ENCODE peak calls at places on chromosomes 11 and 22, in nine cellular contexts. R, G, U, S, P, A, K, T and W are unnamed samples.
A peak's percentile ranks its signal among the peaks of the same experiment; 100 is the strongest.

GRCh38 chr11:128399186-128399585 is 188.2 kb downstream of the ETS1 start:
- DNase-seq in R (no peak), G (no peak), U (no peak), S (peak; percentile 77), P (peak; percentile 81), A (no peak), K (no peak), T (no peak), W (peak; percentile 30)

GRCh38 chr11:133029096-133029495 is 503.2 kb downstream of the OPCML start:
- DNase-seq in R (no peak), G (no peak), U (no peak), S (no peak), P (no peak), A (no peak), K (no peak), T (no peak), W (no peak)

GRCh38 chr11:72233773-72234513 is 9.4 kb downstream of the INPPL1 start:
- DNase-seq in R (no peak), G (no peak), U (no peak), S (no peak), P (no peak), A (no peak), K (no peak), T (no peak), W (no peak)

GRCh38 chr11:47980093-47980906 is at the start of gene PTPRJ:
- DNase-seq in R (peak; percentile 76), G (peak; percentile 55), U (peak; percentile 59), S (peak; percentile 24), P (no peak), A (peak; percentile 77), K (no peak), T (no peak), W (peak; percentile 48)

GRCh38 chr11:44034639-44035038 is 13.1 kb upstream of the ACCSL start:
- DNase-seq in R (no peak), G (no peak), U (no peak), S (no peak), P (no peak), A (no peak), K (no peak), T (no peak), W (no peak)

GRCh38 chr11:75644370-75644769 is 24.5 kb downstream of the MAP6 start:
- DNase-seq in R (no peak), G (no peak), U (no peak), S (no peak), P (no peak), A (no peak), K (no peak), T (no peak), W (no peak)

GRCh38 chr11:76626921-76627391 is 43.6 kb downstream of the LRRC32 start:
- DNase-seq in R (no peak), G (no peak), U (no peak), S (no peak), P (peak; percentile 32), A (no peak), K (no peak), T (no peak), W (no peak)

GRCh38 chr22:44246615-44247326 is 66.0 kb downstream of the SHISAL1 start:
- DNase-seq in R (no peak), G (no peak), U (no peak), S (no peak), P (no peak), A (no peak), K (no peak), T (no peak), W (no peak)

GRCh38 chr11:75376175-75376574 is 23.1 kb upstream of the RPS3 start:
- DNase-seq in R (no peak), G (no peak), U (no peak), S (no peak), P (no peak), A (peak; percentile 25), K (no peak), T (no peak), W (no peak)

GRCh38 chr11:86119062-86119461 is 50.2 kb upstream of the PICALM start:
- DNase-seq in R (no peak), G (no peak), U (no peak), S (peak; percentile 35), P (no peak), A (no peak), K (no peak), T (no peak), W (no peak)

GRCh38 chr11:77067776-77068460 is 1.1 kb downstream of the CAPN5 start:
- DNase-seq in R (no peak), G (no peak), U (no peak), S (no peak), P (no peak), A (no peak), K (no peak), T (no peak), W (no peak)

GRCh38 chr11:57474017-57474750 is 13.9 kb downstream of the RTN4RL2 start:
- DNase-seq in R (peak; percentile 50), G (no peak), U (no peak), S (peak; percentile 37), P (no peak), A (no peak), K (no peak), T (no peak), W (no peak)

GRCh38 chr22:28402539-28402938 is 277.1 kb downstream of the TTC28 start:
- DNase-seq in R (no peak), G (no peak), U (no peak), S (no peak), P (no peak), A (no peak), K (no peak), T (no peak), W (no peak)

GRCh38 chr22:41050873-41051272 is 41.5 kb upstream of the EP300 start:
- DNase-seq in R (no peak), G (no peak), U (no peak), S (no peak), P (no peak), A (no peak), K (no peak), T (no peak), W (no peak)
- TF ChIP-seq CTCF in R (no peak), G (no peak), U (no peak), S (no peak), P (no peak), A (no peak), K (peak; percentile 34), T (no peak), W (no peak)

GRCh38 chr11:78727816-78728215 is 153.2 kb upstream of the NARS2 start:
- DNase-seq in R (no peak), G (no peak), U (no peak), S (no peak), P (no peak), A (no peak), K (no peak), T (no peak), W (no peak)

GRCh38 chr11:78733031-78733430 is 158.4 kb upstream of the NARS2 start:
- DNase-seq in R (no peak), G (no peak), U (no peak), S (no peak), P (no peak), A (no peak), K (no peak), T (no peak), W (no peak)

GRCh38 chr11:78730267-78730824 is 155.7 kb upstream of the NARS2 start:
- DNase-seq in R (no peak), G (no peak), U (no peak), S (no peak), P (no peak), A (no peak), K (no peak), T (no peak), W (no peak)

GRCh38 chr11:78735711-78736110 is 161.0 kb upstream of the NARS2 start:
- DNase-seq in R (no peak), G (no peak), U (no peak), S (no peak), P (no peak), A (no peak), K (no peak), T (no peak), W (no peak)

DNA sequence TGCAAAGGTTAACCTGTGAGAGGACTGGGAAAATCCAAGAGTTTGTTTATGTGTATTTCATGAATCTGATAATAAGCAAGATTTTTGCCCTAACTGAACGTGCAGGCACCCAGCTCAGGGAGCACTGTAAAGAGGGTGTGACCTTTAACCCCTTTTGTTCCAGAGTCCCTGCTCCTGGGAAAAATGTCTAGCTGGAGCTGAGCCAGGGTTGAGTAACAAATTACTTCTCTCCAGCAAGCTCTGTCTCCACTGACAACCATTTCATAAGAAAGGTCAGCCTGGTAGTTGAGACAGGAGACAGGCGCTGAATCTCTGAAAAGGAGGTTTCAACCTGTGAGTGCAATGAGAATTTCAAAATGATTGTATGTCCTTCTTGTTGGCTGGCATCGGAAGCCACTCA is 156.3 kb upstream of the NARS2 start:
- DNase-seq in R (no peak), G (no peak), U (no peak), S (peak; percentile 36), P (no peak), A (no peak), K (no peak), T (no peak), W (peak; percentile 47)
- TF ChIP-seq CTCF in R (no peak), G (no peak), U (no peak), S (no peak), P (no peak), A (no peak), K (no peak), T (no peak), W (no peak)

GRCh38 chr11:111006207-111006606 is 239.3 kb upstream of the POU2AF2 start:
- DNase-seq in R (no peak), G (no peak), U (no peak), S (no peak), P (no peak), A (no peak), K (no peak), T (no peak), W (no peak)

GRCh38 chr11:111000400-111001090 is 245.0 kb upstream of the POU2AF2 start:
- DNase-seq in R (no peak), G (no peak), U (no peak), S (peak; percentile 77), P (no peak), A (no peak), K (no peak), T (no peak), W (peak; percentile 40)

GRCh38 chr11:111001986-111002616 is 243.4 kb upstream of the POU2AF2 start:
- DNase-seq in R (no peak), G (no peak), U (no peak), S (peak; percentile 95), P (peak; percentile 59), A (no peak), K (peak; percentile 78), T (no peak), W (peak; percentile 87)

DNA sequence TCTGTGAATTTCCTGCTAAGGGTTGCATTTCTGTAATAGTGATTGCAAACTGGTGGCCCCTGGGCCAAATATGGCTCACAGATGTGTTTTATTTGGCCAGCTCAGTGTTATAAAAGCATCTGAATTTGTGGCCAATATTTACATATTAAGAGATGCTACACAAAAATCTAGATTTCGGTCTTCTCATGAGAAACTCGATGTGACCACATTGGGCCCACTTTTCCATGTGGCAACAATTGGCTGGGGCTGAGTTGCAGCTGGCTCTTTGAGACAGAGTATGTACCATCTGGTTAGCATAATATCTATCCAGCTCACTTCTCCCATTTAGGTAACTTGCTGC is 244.5 kb upstream of the POU2AF2 start:
- DNase-seq in R (no peak), G (no peak), U (no peak), S (peak; percentile 82), P (no peak), A (no peak), K (no peak), T (no peak), W (no peak)
- TF ChIP-seq CTCF in R (no peak), G (no peak), U (no peak), S (no peak), P (no peak), A (no peak), K (no peak), T (no peak), W (no peak)

GRCh38 chr11:115215694-115216615 is 288.3 kb downstream of the CADM1 start:
- DNase-seq in R (no peak), G (no peak), U (no peak), S (no peak), P (no peak), A (peak; percentile 25), K (no peak), T (no peak), W (no peak)
- TF ChIP-seq CTCF in R (no peak), G (peak; percentile 47), U (peak; percentile 16), S (no peak), P (peak; percentile 68), A (peak; percentile 15), K (peak; percentile 36), T (peak; percentile 16), W (no peak)